ENCODE peak calls at places on chromosomes 2 and 18, in seven cellular contexts. One of them, this sample, is unnamed.

GRCh38 chr2:55157474-55157884 is 74.6 kb downstream of the CLHC1 start:
- DNase-seq in Ammon's horn: no peak
- DNase-seq in Calu3: no peak
- DNase-seq in midbrain: no peak
- DNase-seq in stimulated activated CD4-positive, alpha-beta T cell treated with anti-CD3 and anti-CD28 coated beads, Interleukin-12 subunit alpha, Interleukin-12 subunit beta, amount 100 ng/mL, for 48 hours: no peak
- DNase-seq in activated T-cell treated with anti-CD3 and anti-CD28 coated beads for 48 hours: no peak
- DNase-seq in dorsolateral prefrontal cortex: no peak
- DNase-seq in this sample: no peak

GRCh38 chr2:219628235-219628985 is 980 bp downstream of the SLC4A3 start:
- DNase-seq in Ammon's horn: no peak
- DNase-seq in Calu3: no peak
- DNase-seq in midbrain: no peak
- DNase-seq in stimulated activated CD4-positive, alpha-beta T cell treated with anti-CD3 and anti-CD28 coated beads, Interleukin-12 subunit alpha, Interleukin-12 subunit beta, amount 100 ng/mL, for 48 hours: no peak
- DNase-seq in activated T-cell treated with anti-CD3 and anti-CD28 coated beads for 48 hours: no peak
- DNase-seq in dorsolateral prefrontal cortex: no peak
- DNase-seq in this sample: no peak

GRCh38 chr2:233040571-233040970 is 8.1 kb downstream of the NEU2 start:
- DNase-seq in Ammon's horn: no peak
- DNase-seq in Calu3: no peak
- DNase-seq in midbrain: no peak
- DNase-seq in stimulated activated CD4-positive, alpha-beta T cell treated with anti-CD3 and anti-CD28 coated beads, Interleukin-12 subunit alpha, Interleukin-12 subunit beta, amount 100 ng/mL, for 48 hours: no peak
- DNase-seq in activated T-cell treated with anti-CD3 and anti-CD28 coated beads for 48 hours: no peak
- DNase-seq in dorsolateral prefrontal cortex: no peak
- DNase-seq in this sample: no peak

GRCh38 chr2:128562471-128563347 is 244.0 kb upstream of the HS6ST1 start:
- DNase-seq in Ammon's horn: no peak
- DNase-seq in Calu3: no peak
- DNase-seq in midbrain: no peak
- DNase-seq in stimulated activated CD4-positive, alpha-beta T cell treated with anti-CD3 and anti-CD28 coated beads, Interleukin-12 subunit alpha, Interleukin-12 subunit beta, amount 100 ng/mL, for 48 hours: no peak
- DNase-seq in activated T-cell treated with anti-CD3 and anti-CD28 coated beads for 48 hours: no peak
- DNase-seq in dorsolateral prefrontal cortex: no peak
- DNase-seq in this sample: no peak

GRCh38 chr18:9135081-9135911 is 1.3 kb upstream of the ANKRD12 start:
- DNase-seq in Ammon's horn: no peak
- DNase-seq in Calu3: no peak
- DNase-seq in midbrain: no peak
- DNase-seq in stimulated activated CD4-positive, alpha-beta T cell treated with anti-CD3 and anti-CD28 coated beads, Interleukin-12 subunit alpha, Interleukin-12 subunit beta, amount 100 ng/mL, for 48 hours: no peak
- DNase-seq in activated T-cell treated with anti-CD3 and anti-CD28 coated beads for 48 hours: no peak
- DNase-seq in dorsolateral prefrontal cortex: no peak
- DNase-seq in this sample: no peak

GRCh38 chr18:34222396-34223163 is 2.1 kb downstream of the NOL4 start:
- DNase-seq in Ammon's horn: peak
- DNase-seq in Calu3: peak
- DNase-seq in midbrain: peak
- DNase-seq in stimulated activated CD4-positive, alpha-beta T cell treated with anti-CD3 and anti-CD28 coated beads, Interleukin-12 subunit alpha, Interleukin-12 subunit beta, amount 100 ng/mL, for 48 hours: no peak
- DNase-seq in activated T-cell treated with anti-CD3 and anti-CD28 coated beads for 48 hours: no peak
- DNase-seq in dorsolateral prefrontal cortex: peak
- DNase-seq in this sample: peak

GRCh38 chr2:25817006-25817405 is 61.3 kb downstream of the ASXL2 start:
- DNase-seq in Ammon's horn: no peak
- DNase-seq in Calu3: no peak
- DNase-seq in midbrain: no peak
- DNase-seq in stimulated activated CD4-positive, alpha-beta T cell treated with anti-CD3 and anti-CD28 coated beads, Interleukin-12 subunit alpha, Interleukin-12 subunit beta, amount 100 ng/mL, for 48 hours: no peak
- DNase-seq in activated T-cell treated with anti-CD3 and anti-CD28 coated beads for 48 hours: no peak
- DNase-seq in dorsolateral prefrontal cortex: no peak
- DNase-seq in this sample: no peak

GRCh38 chr2:143697744-143698143 is 568.5 kb downstream of the ARHGAP15 start:
- DNase-seq in Ammon's horn: no peak
- DNase-seq in Calu3: no peak
- DNase-seq in midbrain: no peak
- DNase-seq in stimulated activated CD4-positive, alpha-beta T cell treated with anti-CD3 and anti-CD28 coated beads, Interleukin-12 subunit alpha, Interleukin-12 subunit beta, amount 100 ng/mL, for 48 hours: no peak
- DNase-seq in activated T-cell treated with anti-CD3 and anti-CD28 coated beads for 48 hours: no peak
- DNase-seq in dorsolateral prefrontal cortex: no peak
- DNase-seq in this sample: no peak

GRCh38 chr2:173193925-173194324 is 118.3 kb downstream of the MAP3K20 start:
- DNase-seq in Ammon's horn: no peak
- DNase-seq in Calu3: no peak
- DNase-seq in midbrain: no peak
- DNase-seq in stimulated activated CD4-positive, alpha-beta T cell treated with anti-CD3 and anti-CD28 coated beads, Interleukin-12 subunit alpha, Interleukin-12 subunit beta, amount 100 ng/mL, for 48 hours: no peak
- DNase-seq in activated T-cell treated with anti-CD3 and anti-CD28 coated beads for 48 hours: no peak
- DNase-seq in dorsolateral prefrontal cortex: no peak
- DNase-seq in this sample: no peak

GRCh38 chr2:100703213-100703612 is 116.7 kb upstream of the NPAS2 start:
- DNase-seq in Ammon's horn: peak
- DNase-seq in Calu3: no peak
- DNase-seq in midbrain: no peak
- DNase-seq in stimulated activated CD4-positive, alpha-beta T cell treated with anti-CD3 and anti-CD28 coated beads, Interleukin-12 subunit alpha, Interleukin-12 subunit beta, amount 100 ng/mL, for 48 hours: no peak
- DNase-seq in activated T-cell treated with anti-CD3 and anti-CD28 coated beads for 48 hours: no peak
- DNase-seq in dorsolateral prefrontal cortex: no peak
- DNase-seq in this sample: no peak

GRCh38 chr2:57906152-57906732 is 140.4 kb upstream of the VRK2 start:
- DNase-seq in Ammon's horn: peak
- DNase-seq in Calu3: no peak
- DNase-seq in midbrain: peak
- DNase-seq in stimulated activated CD4-positive, alpha-beta T cell treated with anti-CD3 and anti-CD28 coated beads, Interleukin-12 subunit alpha, Interleukin-12 subunit beta, amount 100 ng/mL, for 48 hours: no peak
- DNase-seq in activated T-cell treated with anti-CD3 and anti-CD28 coated beads for 48 hours: no peak
- DNase-seq in dorsolateral prefrontal cortex: no peak
- DNase-seq in this sample: peak

GRCh38 chr2:132977812-132978529 is 308.0 kb upstream of the LYPD1 start:
- DNase-seq in Ammon's horn: peak
- DNase-seq in Calu3: no peak
- DNase-seq in midbrain: no peak
- DNase-seq in stimulated activated CD4-positive, alpha-beta T cell treated with anti-CD3 and anti-CD28 coated beads, Interleukin-12 subunit alpha, Interleukin-12 subunit beta, amount 100 ng/mL, for 48 hours: no peak
- DNase-seq in activated T-cell treated with anti-CD3 and anti-CD28 coated beads for 48 hours: no peak
- DNase-seq in dorsolateral prefrontal cortex: no peak
- DNase-seq in this sample: no peak

GRCh38 chr2:88690591-88691338 is 708 bp upstream of the RPIA start:
- DNase-seq in Ammon's horn: no peak
- DNase-seq in Calu3: peak
- DNase-seq in midbrain: no peak
- DNase-seq in stimulated activated CD4-positive, alpha-beta T cell treated with anti-CD3 and anti-CD28 coated beads, Interleukin-12 subunit alpha, Interleukin-12 subunit beta, amount 100 ng/mL, for 48 hours: no peak
- DNase-seq in activated T-cell treated with anti-CD3 and anti-CD28 coated beads for 48 hours: peak
- DNase-seq in dorsolateral prefrontal cortex: no peak
- DNase-seq in this sample: no peak

GRCh38 chr2:206105541-206105940 is 19.6 kb upstream of the INO80D start:
- DNase-seq in Ammon's horn: no peak
- DNase-seq in Calu3: no peak
- DNase-seq in midbrain: no peak
- DNase-seq in stimulated activated CD4-positive, alpha-beta T cell treated with anti-CD3 and anti-CD28 coated beads, Interleukin-12 subunit alpha, Interleukin-12 subunit beta, amount 100 ng/mL, for 48 hours: no peak
- DNase-seq in activated T-cell treated with anti-CD3 and anti-CD28 coated beads for 48 hours: no peak
- DNase-seq in dorsolateral prefrontal cortex: no peak
- DNase-seq in this sample: no peak

GRCh38 chr2:138329591-138329990 is 172.0 kb upstream of the SPOPL start:
- DNase-seq in Ammon's horn: no peak
- DNase-seq in Calu3: no peak
- DNase-seq in midbrain: no peak
- DNase-seq in stimulated activated CD4-positive, alpha-beta T cell treated with anti-CD3 and anti-CD28 coated beads, Interleukin-12 subunit alpha, Interleukin-12 subunit beta, amount 100 ng/mL, for 48 hours: no peak
- DNase-seq in activated T-cell treated with anti-CD3 and anti-CD28 coated beads for 48 hours: no peak
- DNase-seq in dorsolateral prefrontal cortex: no peak
- DNase-seq in this sample: no peak

GRCh38 chr2:25673170-25674002 is at the start of gene DTNB:
- DNase-seq in Ammon's horn: peak
- DNase-seq in Calu3: peak
- DNase-seq in midbrain: peak
- DNase-seq in stimulated activated CD4-positive, alpha-beta T cell treated with anti-CD3 and anti-CD28 coated beads, Interleukin-12 subunit alpha, Interleukin-12 subunit beta, amount 100 ng/mL, for 48 hours: peak
- DNase-seq in activated T-cell treated with anti-CD3 and anti-CD28 coated beads for 48 hours: peak
- DNase-seq in dorsolateral prefrontal cortex: peak
- DNase-seq in this sample: peak

GRCh38 chr18:3889121-3889520 is 439.1 kb downstream of the TGIF1 start:
- DNase-seq in Ammon's horn: no peak
- DNase-seq in Calu3: no peak
- DNase-seq in midbrain: no peak
- DNase-seq in stimulated activated CD4-positive, alpha-beta T cell treated with anti-CD3 and anti-CD28 coated beads, Interleukin-12 subunit alpha, Interleukin-12 subunit beta, amount 100 ng/mL, for 48 hours: no peak
- DNase-seq in activated T-cell treated with anti-CD3 and anti-CD28 coated beads for 48 hours: no peak
- DNase-seq in dorsolateral prefrontal cortex: no peak
- DNase-seq in this sample: no peak

GRCh38 chr18:48098538-48098937 is 168.1 kb upstream of the SMAD2 start:
- DNase-seq in Ammon's horn: no peak
- DNase-seq in Calu3: no peak
- DNase-seq in midbrain: no peak
- DNase-seq in stimulated activated CD4-positive, alpha-beta T cell treated with anti-CD3 and anti-CD28 coated beads, Interleukin-12 subunit alpha, Interleukin-12 subunit beta, amount 100 ng/mL, for 48 hours: no peak
- DNase-seq in activated T-cell treated with anti-CD3 and anti-CD28 coated beads for 48 hours: no peak
- DNase-seq in dorsolateral prefrontal cortex: no peak
- DNase-seq in this sample: no peak

GRCh38 chr18:37434161-37434860 is 131.3 kb downstream of the CELF4 start:
- DNase-seq in Ammon's horn: no peak
- DNase-seq in Calu3: no peak
- DNase-seq in midbrain: no peak
- DNase-seq in stimulated activated CD4-positive, alpha-beta T cell treated with anti-CD3 and anti-CD28 coated beads, Interleukin-12 subunit alpha, Interleukin-12 subunit beta, amount 100 ng/mL, for 48 hours: no peak
- DNase-seq in activated T-cell treated with anti-CD3 and anti-CD28 coated beads for 48 hours: no peak
- DNase-seq in dorsolateral prefrontal cortex: no peak
- DNase-seq in this sample: no peak

GRCh38 chr2:119598576-119598975 is 54.3 kb downstream of the CFAP221 start:
- DNase-seq in Ammon's horn: peak
- DNase-seq in Calu3: no peak
- DNase-seq in midbrain: no peak
- DNase-seq in stimulated activated CD4-positive, alpha-beta T cell treated with anti-CD3 and anti-CD28 coated beads, Interleukin-12 subunit alpha, Interleukin-12 subunit beta, amount 100 ng/mL, for 48 hours: no peak
- DNase-seq in activated T-cell treated with anti-CD3 and anti-CD28 coated beads for 48 hours: no peak
- DNase-seq in dorsolateral prefrontal cortex: no peak
- DNase-seq in this sample: no peak

GRCh38 chr2:221807706-221808105 is 235.6 kb upstream of the EPHA4 start:
- DNase-seq in Ammon's horn: no peak
- DNase-seq in Calu3: no peak
- DNase-seq in midbrain: no peak
- DNase-seq in stimulated activated CD4-positive, alpha-beta T cell treated with anti-CD3 and anti-CD28 coated beads, Interleukin-12 subunit alpha, Interleukin-12 subunit beta, amount 100 ng/mL, for 48 hours: no peak
- DNase-seq in activated T-cell treated with anti-CD3 and anti-CD28 coated beads for 48 hours: no peak
- DNase-seq in dorsolateral prefrontal cortex: no peak
- DNase-seq in this sample: no peak

GRCh38 chr2:60508307-60508706 is 45.1 kb downstream of the BCL11A start:
- DNase-seq in Ammon's horn: no peak
- DNase-seq in Calu3: no peak
- DNase-seq in midbrain: no peak
- DNase-seq in stimulated activated CD4-positive, alpha-beta T cell treated with anti-CD3 and anti-CD28 coated beads, Interleukin-12 subunit alpha, Interleukin-12 subunit beta, amount 100 ng/mL, for 48 hours: no peak
- DNase-seq in activated T-cell treated with anti-CD3 and anti-CD28 coated beads for 48 hours: no peak
- DNase-seq in dorsolateral prefrontal cortex: no peak
- DNase-seq in this sample: no peak

GRCh38 chr18:63131944-63132818 is 187.4 kb downstream of the BCL2 start:
- DNase-seq in Ammon's horn: no peak
- DNase-seq in Calu3: no peak
- DNase-seq in midbrain: no peak
- DNase-seq in stimulated activated CD4-positive, alpha-beta T cell treated with anti-CD3 and anti-CD28 coated beads, Interleukin-12 subunit alpha, Interleukin-12 subunit beta, amount 100 ng/mL, for 48 hours: no peak
- DNase-seq in activated T-cell treated with anti-CD3 and anti-CD28 coated beads for 48 hours: no peak
- DNase-seq in dorsolateral prefrontal cortex: no peak
- DNase-seq in this sample: no peak

GRCh38 chr18:45684341-45685115 is 39.5 kb upstream of the SLC14A1 start:
- DNase-seq in Ammon's horn: no peak
- DNase-seq in Calu3: no peak
- DNase-seq in midbrain: no peak
- DNase-seq in stimulated activated CD4-positive, alpha-beta T cell treated with anti-CD3 and anti-CD28 coated beads, Interleukin-12 subunit alpha, Interleukin-12 subunit beta, amount 100 ng/mL, for 48 hours: no peak
- DNase-seq in activated T-cell treated with anti-CD3 and anti-CD28 coated beads for 48 hours: no peak
- DNase-seq in dorsolateral prefrontal cortex: no peak
- DNase-seq in this sample: no peak

GRCh38 chr2:9637330-9637729 is 6.5 kb upstream of the YWHAQ start:
- DNase-seq in Ammon's horn: peak
- DNase-seq in Calu3: peak
- DNase-seq in midbrain: peak
- DNase-seq in stimulated activated CD4-positive, alpha-beta T cell treated with anti-CD3 and anti-CD28 coated beads, Interleukin-12 subunit alpha, Interleukin-12 subunit beta, amount 100 ng/mL, for 48 hours: no peak
- DNase-seq in activated T-cell treated with anti-CD3 and anti-CD28 coated beads for 48 hours: no peak
- DNase-seq in dorsolateral prefrontal cortex: peak
- DNase-seq in this sample: no peak

GRCh38 chr2:105373895-105374401 is 24.9 kb downstream of the FHL2 start:
- DNase-seq in Ammon's horn: no peak
- DNase-seq in Calu3: no peak
- DNase-seq in midbrain: no peak
- DNase-seq in stimulated activated CD4-positive, alpha-beta T cell treated with anti-CD3 and anti-CD28 coated beads, Interleukin-12 subunit alpha, Interleukin-12 subunit beta, amount 100 ng/mL, for 48 hours: no peak
- DNase-seq in activated T-cell treated with anti-CD3 and anti-CD28 coated beads for 48 hours: no peak
- DNase-seq in dorsolateral prefrontal cortex: no peak
- DNase-seq in this sample: no peak

GRCh38 chr2:222518570-222519381 is 94.4 kb downstream of the SGPP2 start:
- DNase-seq in Ammon's horn: no peak
- DNase-seq in Calu3: no peak
- DNase-seq in midbrain: no peak
- DNase-seq in stimulated activated CD4-positive, alpha-beta T cell treated with anti-CD3 and anti-CD28 coated beads, Interleukin-12 subunit alpha, Interleukin-12 subunit beta, amount 100 ng/mL, for 48 hours: no peak
- DNase-seq in activated T-cell treated with anti-CD3 and anti-CD28 coated beads for 48 hours: no peak
- DNase-seq in dorsolateral prefrontal cortex: no peak
- DNase-seq in this sample: peak

GRCh38 chr2:170821631-170822291 is 5.1 kb downstream of the GAD1 start:
- DNase-seq in Ammon's horn: no peak
- DNase-seq in Calu3: no peak
- DNase-seq in midbrain: no peak
- DNase-seq in stimulated activated CD4-positive, alpha-beta T cell treated with anti-CD3 and anti-CD28 coated beads, Interleukin-12 subunit alpha, Interleukin-12 subunit beta, amount 100 ng/mL, for 48 hours: no peak
- DNase-seq in activated T-cell treated with anti-CD3 and anti-CD28 coated beads for 48 hours: no peak
- DNase-seq in dorsolateral prefrontal cortex: no peak
- DNase-seq in this sample: no peak

GRCh38 chr2:58650781-58651180 is 409.7 kb upstream of the FANCL start:
- DNase-seq in Ammon's horn: no peak
- DNase-seq in Calu3: no peak
- DNase-seq in midbrain: no peak
- DNase-seq in stimulated activated CD4-positive, alpha-beta T cell treated with anti-CD3 and anti-CD28 coated beads, Interleukin-12 subunit alpha, Interleukin-12 subunit beta, amount 100 ng/mL, for 48 hours: no peak
- DNase-seq in activated T-cell treated with anti-CD3 and anti-CD28 coated beads for 48 hours: no peak
- DNase-seq in dorsolateral prefrontal cortex: no peak
- DNase-seq in this sample: no peak

GRCh38 chr2:43065871-43066270 is 160.5 kb downstream of the ZFP36L2 start:
- DNase-seq in Ammon's horn: no peak
- DNase-seq in Calu3: no peak
- DNase-seq in midbrain: no peak
- DNase-seq in stimulated activated CD4-positive, alpha-beta T cell treated with anti-CD3 and anti-CD28 coated beads, Interleukin-12 subunit alpha, Interleukin-12 subunit beta, amount 100 ng/mL, for 48 hours: no peak
- DNase-seq in activated T-cell treated with anti-CD3 and anti-CD28 coated beads for 48 hours: no peak
- DNase-seq in dorsolateral prefrontal cortex: no peak
- DNase-seq in this sample: no peak

GRCh38 chr2:169468841-169469240 is 10.5 kb upstream of the BBS5 start:
- DNase-seq in Ammon's horn: no peak
- DNase-seq in Calu3: no peak
- DNase-seq in midbrain: no peak
- DNase-seq in stimulated activated CD4-positive, alpha-beta T cell treated with anti-CD3 and anti-CD28 coated beads, Interleukin-12 subunit alpha, Interleukin-12 subunit beta, amount 100 ng/mL, for 48 hours: no peak
- DNase-seq in activated T-cell treated with anti-CD3 and anti-CD28 coated beads for 48 hours: no peak
- DNase-seq in dorsolateral prefrontal cortex: no peak
- DNase-seq in this sample: no peak

GRCh38 chr18:9804517-9805104 is 81.2 kb upstream of the TXNDC2 start:
- DNase-seq in Ammon's horn: no peak
- DNase-seq in Calu3: no peak
- DNase-seq in midbrain: peak
- DNase-seq in stimulated activated CD4-positive, alpha-beta T cell treated with anti-CD3 and anti-CD28 coated beads, Interleukin-12 subunit alpha, Interleukin-12 subunit beta, amount 100 ng/mL, for 48 hours: no peak
- DNase-seq in activated T-cell treated with anti-CD3 and anti-CD28 coated beads for 48 hours: no peak
- DNase-seq in dorsolateral prefrontal cortex: no peak
- DNase-seq in this sample: no peak

GRCh38 chr2:98704499-98705332 is 26.2 kb downstream of the MGAT4A start:
- DNase-seq in Ammon's horn: no peak
- DNase-seq in Calu3: no peak
- DNase-seq in midbrain: no peak
- DNase-seq in stimulated activated CD4-positive, alpha-beta T cell treated with anti-CD3 and anti-CD28 coated beads, Interleukin-12 subunit alpha, Interleukin-12 subunit beta, amount 100 ng/mL, for 48 hours: no peak
- DNase-seq in activated T-cell treated with anti-CD3 and anti-CD28 coated beads for 48 hours: no peak
- DNase-seq in dorsolateral prefrontal cortex: no peak
- DNase-seq in this sample: no peak

GRCh38 chr18:7941533-7941932 is 374.4 kb downstream of the PTPRM start:
- DNase-seq in Ammon's horn: no peak
- DNase-seq in Calu3: peak
- DNase-seq in midbrain: no peak
- DNase-seq in stimulated activated CD4-positive, alpha-beta T cell treated with anti-CD3 and anti-CD28 coated beads, Interleukin-12 subunit alpha, Interleukin-12 subunit beta, amount 100 ng/mL, for 48 hours: no peak
- DNase-seq in activated T-cell treated with anti-CD3 and anti-CD28 coated beads for 48 hours: no peak
- DNase-seq in dorsolateral prefrontal cortex: no peak
- DNase-seq in this sample: peak

GRCh38 chr2:61816480-61817355 is 37.1 kb downstream of the FAM161A start:
- DNase-seq in Ammon's horn: no peak
- DNase-seq in Calu3: no peak
- DNase-seq in midbrain: no peak
- DNase-seq in stimulated activated CD4-positive, alpha-beta T cell treated with anti-CD3 and anti-CD28 coated beads, Interleukin-12 subunit alpha, Interleukin-12 subunit beta, amount 100 ng/mL, for 48 hours: no peak
- DNase-seq in activated T-cell treated with anti-CD3 and anti-CD28 coated beads for 48 hours: no peak
- DNase-seq in dorsolateral prefrontal cortex: no peak
- DNase-seq in this sample: no peak

GRCh38 chr2:72887032-72887835 is at the start of gene SPR:
- DNase-seq in Ammon's horn: peak
- DNase-seq in Calu3: peak
- DNase-seq in midbrain: peak
- DNase-seq in stimulated activated CD4-positive, alpha-beta T cell treated with anti-CD3 and anti-CD28 coated beads, Interleukin-12 subunit alpha, Interleukin-12 subunit beta, amount 100 ng/mL, for 48 hours: peak
- DNase-seq in activated T-cell treated with anti-CD3 and anti-CD28 coated beads for 48 hours: peak
- DNase-seq in dorsolateral prefrontal cortex: peak
- DNase-seq in this sample: peak

GRCh38 chr2:215658635-215659305 is 222.9 kb upstream of the FN1 start:
- DNase-seq in Ammon's horn: no peak
- DNase-seq in Calu3: no peak
- DNase-seq in midbrain: no peak
- DNase-seq in stimulated activated CD4-positive, alpha-beta T cell treated with anti-CD3 and anti-CD28 coated beads, Interleukin-12 subunit alpha, Interleukin-12 subunit beta, amount 100 ng/mL, for 48 hours: no peak
- DNase-seq in activated T-cell treated with anti-CD3 and anti-CD28 coated beads for 48 hours: no peak
- DNase-seq in dorsolateral prefrontal cortex: no peak
- DNase-seq in this sample: no peak

GRCh38 chr2:7471185-7471584 is 554.0 kb downstream of the RNF144A start:
- DNase-seq in Ammon's horn: no peak
- DNase-seq in Calu3: no peak
- DNase-seq in midbrain: no peak
- DNase-seq in stimulated activated CD4-positive, alpha-beta T cell treated with anti-CD3 and anti-CD28 coated beads, Interleukin-12 subunit alpha, Interleukin-12 subunit beta, amount 100 ng/mL, for 48 hours: no peak
- DNase-seq in activated T-cell treated with anti-CD3 and anti-CD28 coated beads for 48 hours: no peak
- DNase-seq in dorsolateral prefrontal cortex: no peak
- DNase-seq in this sample: no peak

This sample was measured in G401.